ENCODE peak calls at places on chromosomes 11 and 22, in six cellular contexts. One of them, this sample, is unnamed.

GRCh38 chr11:12810497-12810896 is 136.3 kb downstream of the TEAD1 start:
- DNase-seq in cardiac muscle cell: peak; percentile 87
- DNase-seq in adrenal gland: no peak
- DNase-seq in thyroid gland: no peak
- DNase-seq in fibroblast of lung: peak; percentile 43
- DNase-seq in neural progenitor cell: no peak
- DNase-seq in this sample: peak; percentile 72

GRCh38 chr11:10494636-10495463 is 39.8 kb downstream of the AMPD3 start:
- DNase-seq in cardiac muscle cell: no peak
- DNase-seq in adrenal gland: peak; percentile 11
- DNase-seq in thyroid gland: no peak
- DNase-seq in fibroblast of lung: no peak
- DNase-seq in neural progenitor cell: no peak
- DNase-seq in this sample: no peak

GRCh38 chr11:19279455-19279854 is 38.7 kb upstream of the E2F8 start:
- DNase-seq in cardiac muscle cell: no peak
- DNase-seq in adrenal gland: no peak
- DNase-seq in thyroid gland: no peak
- DNase-seq in fibroblast of lung: no peak
- DNase-seq in neural progenitor cell: no peak
- DNase-seq in this sample: no peak

GRCh38 chr22:36237462-36238347 is 1.6 kb downstream of the APOL2 start:
- DNase-seq in cardiac muscle cell: peak; percentile 25
- DNase-seq in adrenal gland: no peak
- DNase-seq in thyroid gland: peak; percentile 53
- DNase-seq in fibroblast of lung: peak; percentile 40
- DNase-seq in neural progenitor cell: no peak
- DNase-seq in this sample: no peak

GRCh38 chr22:19429950-19430889 is 1.3 kb downstream of the HIRA start:
- DNase-seq in cardiac muscle cell: peak; percentile 82
- DNase-seq in adrenal gland: peak; percentile 38
- DNase-seq in thyroid gland: peak; percentile 61
- DNase-seq in fibroblast of lung: peak; percentile 80
- DNase-seq in neural progenitor cell: peak; percentile 27
- DNase-seq in this sample: no peak

GRCh38 chr11:67054851-67055523 is 1.7 kb upstream of the RHOD start:
- DNase-seq in cardiac muscle cell: peak; percentile 79
- DNase-seq in adrenal gland: peak; percentile 96
- DNase-seq in thyroid gland: no peak
- DNase-seq in fibroblast of lung: peak; percentile 81
- DNase-seq in neural progenitor cell: no peak
- DNase-seq in this sample: peak; percentile 65

GRCh38 chr11:84800755-84801346 is 826.3 kb downstream of the DLG2 start:
- DNase-seq in cardiac muscle cell: peak; percentile 9
- DNase-seq in adrenal gland: no peak
- DNase-seq in thyroid gland: no peak
- DNase-seq in fibroblast of lung: peak; percentile 22
- DNase-seq in neural progenitor cell: peak; percentile 51
- DNase-seq in this sample: no peak

GRCh38 chr11:43130616-43131015 is 181.2 kb upstream of the API5 start:
- DNase-seq in cardiac muscle cell: no peak
- DNase-seq in adrenal gland: peak; percentile 51
- DNase-seq in thyroid gland: no peak
- DNase-seq in fibroblast of lung: no peak
- DNase-seq in neural progenitor cell: peak; percentile 71
- DNase-seq in this sample: no peak

GRCh38 chr11:46727952-46728658 is 9.1 kb downstream of the F2 start:
- DNase-seq in cardiac muscle cell: no peak
- DNase-seq in adrenal gland: no peak
- DNase-seq in thyroid gland: no peak
- DNase-seq in fibroblast of lung: no peak
- DNase-seq in neural progenitor cell: no peak
- DNase-seq in this sample: no peak

GRCh38 chr11:111719379-111719778 is 46.8 kb downstream of the PPP2R1B start:
- DNase-seq in cardiac muscle cell: no peak
- DNase-seq in adrenal gland: no peak
- DNase-seq in thyroid gland: no peak
- DNase-seq in fibroblast of lung: peak; percentile 63
- DNase-seq in neural progenitor cell: no peak
- DNase-seq in this sample: no peak

GRCh38 chr11:22173532-22173931 is 19.4 kb upstream of the ANO5 start:
- DNase-seq in cardiac muscle cell: no peak
- DNase-seq in adrenal gland: no peak
- DNase-seq in thyroid gland: no peak
- DNase-seq in fibroblast of lung: no peak
- DNase-seq in neural progenitor cell: no peak
- DNase-seq in this sample: no peak

GRCh38 chr11:68667511-68668253 is 16.7 kb upstream of the GAL start:
- DNase-seq in cardiac muscle cell: no peak
- DNase-seq in adrenal gland: no peak
- DNase-seq in thyroid gland: no peak
- DNase-seq in fibroblast of lung: no peak
- DNase-seq in neural progenitor cell: no peak
- DNase-seq in this sample: no peak

GRCh38 chr11:75760710-75761493 is 7.7 kb upstream of the DGAT2 start:
- DNase-seq in cardiac muscle cell: peak; percentile 52
- DNase-seq in adrenal gland: no peak
- DNase-seq in thyroid gland: peak; percentile 41
- DNase-seq in fibroblast of lung: peak; percentile 46
- DNase-seq in neural progenitor cell: no peak
- DNase-seq in this sample: no peak

GRCh38 chr22:48318575-48319320 is 1508.9 kb downstream of the BRD1 start:
- DNase-seq in cardiac muscle cell: no peak
- DNase-seq in adrenal gland: no peak
- DNase-seq in thyroid gland: no peak
- DNase-seq in fibroblast of lung: no peak
- DNase-seq in neural progenitor cell: no peak
- DNase-seq in this sample: peak; percentile 12

GRCh38 chr22:20128902-20129746 is 2.5 kb upstream of the ZDHHC8 start:
- DNase-seq in cardiac muscle cell: peak; percentile 46
- DNase-seq in adrenal gland: no peak
- DNase-seq in thyroid gland: peak; percentile 27
- DNase-seq in fibroblast of lung: peak; percentile 26
- DNase-seq in neural progenitor cell: peak; percentile 50
- DNase-seq in this sample: peak; percentile 66

GRCh38 chr11:46892109-46892508 is 26.2 kb downstream of the LRP4 start:
- DNase-seq in cardiac muscle cell: no peak
- DNase-seq in adrenal gland: no peak
- DNase-seq in thyroid gland: no peak
- DNase-seq in fibroblast of lung: no peak
- DNase-seq in neural progenitor cell: no peak
- DNase-seq in this sample: no peak

GRCh38 chr22:44091021-44091721 is 67.1 kb downstream of the PARVB start:
- DNase-seq in cardiac muscle cell: peak; percentile 21
- DNase-seq in adrenal gland: no peak
- DNase-seq in thyroid gland: no peak
- DNase-seq in fibroblast of lung: no peak
- DNase-seq in neural progenitor cell: peak; percentile 52
- DNase-seq in this sample: peak; percentile 7

GRCh38 chr11:20158597-20159257 is 1.5 kb downstream of the DBX1 start:
- DNase-seq in cardiac muscle cell: peak; percentile 80
- DNase-seq in adrenal gland: peak; percentile 72
- DNase-seq in thyroid gland: peak; percentile 76
- DNase-seq in fibroblast of lung: peak; percentile 71
- DNase-seq in neural progenitor cell: peak; percentile 95
- DNase-seq in this sample: peak; percentile 77

GRCh38 chr11:128642571-128642970 is 51.3 kb upstream of the FLI1 start:
- DNase-seq in cardiac muscle cell: no peak
- DNase-seq in adrenal gland: no peak
- DNase-seq in thyroid gland: no peak
- DNase-seq in fibroblast of lung: no peak
- DNase-seq in neural progenitor cell: no peak
- DNase-seq in this sample: no peak

GRCh38 chr11:15674756-15675155 is 560.0 kb downstream of the INSC start:
- DNase-seq in cardiac muscle cell: no peak
- DNase-seq in adrenal gland: no peak
- DNase-seq in thyroid gland: no peak
- DNase-seq in fibroblast of lung: no peak
- DNase-seq in neural progenitor cell: no peak
- DNase-seq in this sample: no peak

GRCh38 chr22:23849009-23850006 is 8.4 kb upstream of the SLC2A11 start:
- DNase-seq in cardiac muscle cell: peak; percentile 78
- DNase-seq in adrenal gland: peak; percentile 84
- DNase-seq in thyroid gland: peak; percentile 85
- DNase-seq in fibroblast of lung: peak; percentile 57
- DNase-seq in neural progenitor cell: peak; percentile 93
- DNase-seq in this sample: peak; percentile 94

DNA sequence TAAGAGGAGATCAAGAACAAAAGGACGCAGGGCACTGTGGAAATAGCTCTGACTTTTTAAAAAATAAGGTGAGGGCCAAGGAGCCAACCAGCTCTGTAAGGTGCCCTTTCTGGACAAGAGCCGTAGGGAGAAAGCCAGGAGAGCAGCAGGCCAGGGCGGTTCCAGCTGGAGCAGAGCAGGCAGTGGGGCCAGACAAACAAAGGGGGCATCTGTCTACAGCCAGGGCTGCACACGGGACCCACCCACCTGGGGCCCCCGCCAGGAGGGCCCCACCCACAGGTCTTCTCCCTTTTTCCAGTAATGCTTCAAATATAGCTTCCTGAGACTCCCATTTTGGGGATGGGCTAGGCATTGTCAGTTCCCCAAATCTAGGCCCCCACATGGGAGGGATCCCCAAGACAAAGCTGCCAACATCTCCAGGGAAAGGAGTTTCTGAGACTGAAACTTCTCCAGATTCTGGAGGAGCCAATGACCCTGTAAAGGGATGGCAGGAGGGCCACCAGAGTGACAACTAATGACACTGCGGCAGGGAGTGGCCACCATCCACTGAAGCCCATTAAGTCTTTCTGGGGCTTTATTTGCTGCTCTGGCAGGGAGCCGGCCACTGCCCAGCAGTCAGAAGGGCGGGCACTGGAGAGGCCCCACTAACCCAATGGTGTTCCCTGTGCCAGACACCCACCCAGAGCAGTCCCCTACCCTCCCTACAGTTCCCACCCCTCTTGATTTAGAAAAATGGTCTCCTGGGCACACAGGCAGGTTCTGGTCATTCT is 1.9 kb downstream of the ZFTA start:
- DNase-seq in cardiac muscle cell: no peak
- DNase-seq in adrenal gland: no peak
- DNase-seq in thyroid gland: no peak
- DNase-seq in fibroblast of lung: no peak
- DNase-seq in neural progenitor cell: peak; percentile 38
- DNase-seq in this sample: no peak
- H3K4me1 ChIP-seq in cardiac muscle cell: peaks cover 39% of the 10 kb centered on the region
- H3K4me1 ChIP-seq in adrenal gland: peaks cover 34% of the 10 kb centered on the region
- H3K4me1 ChIP-seq in thyroid gland: peaks cover 54% of the 10 kb centered on the region
- H3K4me1 ChIP-seq in fibroblast of lung: peaks cover 14% of the 10 kb centered on the region
- H3K4me1 ChIP-seq in neural progenitor cell: peaks cover 39% of the 10 kb centered on the region
- H3K4me1 ChIP-seq in this sample: peaks cover 4% of the 10 kb centered on the region

GRCh38 chr11:65439331-65440181 is 17.0 kb downstream of the NEAT1 start:
- DNase-seq in cardiac muscle cell: peak; percentile 46
- DNase-seq in adrenal gland: peak; percentile 34
- DNase-seq in thyroid gland: peak; percentile 40
- DNase-seq in fibroblast of lung: peak; percentile 52
- DNase-seq in neural progenitor cell: no peak
- DNase-seq in this sample: no peak
- H3K4me1 ChIP-seq in cardiac muscle cell: no peaks in the 10 kb centered on the region
- H3K4me1 ChIP-seq in adrenal gland: peaks cover 30% of the 10 kb centered on the region
- H3K4me1 ChIP-seq in thyroid gland: peaks cover 82% of the 10 kb centered on the region
- H3K4me1 ChIP-seq in fibroblast of lung: peaks cover 15% of the 10 kb centered on the region
- H3K4me1 ChIP-seq in neural progenitor cell: no peaks in the 10 kb centered on the region
- H3K4me1 ChIP-seq in this sample: peaks cover 19% of the 10 kb centered on the region

DNA sequence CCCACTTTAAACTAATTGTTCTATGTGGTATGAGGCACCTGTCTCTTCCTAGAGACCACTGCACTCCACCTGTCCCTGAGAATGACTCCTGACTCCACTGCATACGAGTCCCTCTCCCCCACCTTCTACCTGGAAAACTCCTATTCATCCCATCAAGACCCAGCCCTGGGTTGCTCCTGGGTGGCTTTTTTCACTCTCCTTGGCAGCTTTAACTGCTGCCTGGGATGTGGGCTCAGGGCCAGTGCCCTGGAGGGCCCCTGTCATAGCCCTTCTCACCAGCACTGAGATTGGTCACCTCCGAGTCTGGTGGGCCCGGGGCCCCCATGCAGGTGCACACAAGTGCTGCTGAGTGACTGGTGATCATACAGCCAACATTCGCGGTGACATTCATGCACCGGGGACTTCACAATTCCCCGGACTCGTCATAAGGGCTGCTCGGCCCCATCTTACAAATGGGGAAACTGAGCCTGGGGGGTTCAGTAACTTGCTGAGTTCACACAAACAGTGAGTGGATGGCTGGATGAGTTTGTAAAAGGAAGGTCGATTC is 25.9 kb upstream of the TOLLIP start:
- DNase-seq in cardiac muscle cell: no peak
- DNase-seq in adrenal gland: no peak
- DNase-seq in thyroid gland: no peak
- DNase-seq in fibroblast of lung: no peak
- DNase-seq in neural progenitor cell: no peak
- DNase-seq in this sample: peak; percentile 59
- H3K4me1 ChIP-seq in cardiac muscle cell: peaks cover 4% of the 10 kb centered on the region
- H3K4me1 ChIP-seq in adrenal gland: peaks cover 11% of the 10 kb centered on the region
- H3K4me1 ChIP-seq in thyroid gland: peaks cover 12% of the 10 kb centered on the region
- H3K4me1 ChIP-seq in fibroblast of lung: no peaks in the 10 kb centered on the region
- H3K4me1 ChIP-seq in neural progenitor cell: peaks cover 7% of the 10 kb centered on the region
- H3K4me1 ChIP-seq in this sample: peaks cover 5% of the 10 kb centered on the region

DNA sequence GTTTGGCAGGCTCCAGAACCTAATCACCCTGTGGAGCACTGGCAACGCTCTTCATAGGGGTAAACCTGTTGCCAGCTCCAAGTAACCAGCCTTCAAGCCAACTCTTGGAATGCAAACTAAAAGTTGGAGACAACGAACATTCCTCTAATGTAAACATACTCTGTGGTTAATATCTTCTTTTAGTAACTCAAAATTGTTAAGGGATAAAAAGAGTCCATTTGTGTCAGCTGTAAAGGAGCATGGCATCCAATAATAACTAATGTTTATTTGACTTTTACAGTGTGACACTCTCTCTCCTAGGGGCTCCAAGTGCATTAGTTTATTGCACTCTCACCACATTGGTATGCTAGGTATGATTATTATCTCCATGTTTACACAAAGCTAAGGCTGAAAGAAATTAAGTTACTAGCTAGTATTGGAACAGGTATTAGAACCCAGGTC is 31.0 kb upstream of the AMOTL1 start:
- DNase-seq in cardiac muscle cell: no peak
- DNase-seq in adrenal gland: no peak
- DNase-seq in thyroid gland: no peak
- DNase-seq in fibroblast of lung: peak; percentile 16
- DNase-seq in neural progenitor cell: no peak
- DNase-seq in this sample: no peak
- H3K4me1 ChIP-seq in cardiac muscle cell: peaks cover 2% of the 10 kb centered on the region
- H3K4me1 ChIP-seq in adrenal gland: no peaks in the 10 kb centered on the region
- H3K4me1 ChIP-seq in thyroid gland: peaks cover 8% of the 10 kb centered on the region
- H3K4me1 ChIP-seq in fibroblast of lung: peaks cover 11% of the 10 kb centered on the region
- H3K4me1 ChIP-seq in neural progenitor cell: peaks cover 37% of the 10 kb centered on the region
- H3K4me1 ChIP-seq in this sample: peaks cover 3% of the 10 kb centered on the region